ENCODE peak calls at places on chromosomes 3 and 15, in five cellular contexts. D is HepG2, S is endothelial cell of umbilical vein, F is IMR-90, E is ovary. N is an unnamed sample.

GRCh38 chr3:119276657-119277056 is 17.5 kb upstream of the ARHGAP31 start:
- DNase-seq in D (no peak), S (no peak), F (no peak), E (no peak), N (no peak)

GRCh38 chr15:39413558-39413957 is 167.3 kb upstream of the THBS1 start:
- DNase-seq in D (no peak), S (no peak), F (peak; percentile 35), E (no peak), N (no peak)

GRCh38 chr15:72155021-72155621 is 36.9 kb downstream of the SENP8 start:
- DNase-seq in D (no peak), S (peak; percentile 62), F (peak; percentile 6), E (peak; percentile 64), N (peak; percentile 63)

GRCh38 chr3:148605551-148605950 is 92.2 kb upstream of the AGTR1 start:
- DNase-seq in D (no peak), S (no peak), F (no peak), E (no peak), N (no peak)

GRCh38 chr15:75352186-75352585 is 5.3 kb downstream of the NEIL1 start:
- DNase-seq in D (no peak), S (no peak), F (no peak), E (peak; percentile 13), N (no peak)

GRCh38 chr15:39145854-39146253 is 435.0 kb upstream of the THBS1 start:
- DNase-seq in D (no peak), S (peak; percentile 43), F (peak; percentile 44), E (no peak), N (no peak)

GRCh38 chr3:151227438-151228290 is 24.6 kb upstream of the GPR171 start:
- DNase-seq in D (peak; percentile 67), S (peak; percentile 79), F (peak; percentile 90), E (peak; percentile 72), N (peak; percentile 60)

GRCh38 chr3:124700880-124701684 is 29.2 kb upstream of the UMPS start:
- DNase-seq in D (peak; percentile 99), S (no peak), F (peak; percentile 37), E (no peak), N (no peak)

GRCh38 chr3:159828542-159828943 is 160.1 kb upstream of the IL12A start:
- DNase-seq in D (peak; percentile 3), S (peak; percentile 80), F (peak; percentile 68), E (no peak), N (no peak)

GRCh38 chr3:101501783-101502182 is 11.2 kb downstream of the SENP7 start:
- DNase-seq in D (no peak), S (no peak), F (no peak), E (no peak), N (no peak)

GRCh38 chr15:68816795-68817303 is 3.8 kb downstream of the ANP32A start:
- DNase-seq in D (peak; percentile 70), S (peak; percentile 33), F (no peak), E (no peak), N (no peak)

GRCh38 chr3:98784666-98785600 is 21.8 kb downstream of the ST3GAL6 start:
- DNase-seq in D (peak; percentile 44), S (peak; percentile 40), F (peak; percentile 94), E (no peak), N (no peak)

GRCh38 chr3:11690863-11691833 is 47.4 kb upstream of the VGLL4 start:
- DNase-seq in D (peak; percentile 4), S (peak; percentile 21), F (peak; percentile 50), E (no peak), N (no peak)

GRCh38 chr15:73856458-73857192 is 16.7 kb upstream of the TBC1D21 start:
- DNase-seq in D (no peak), S (no peak), F (no peak), E (no peak), N (no peak)

GRCh38 chr3:40363681-40364080 is 23.3 kb upstream of the ENTPD3 start:
- DNase-seq in D (no peak), S (no peak), F (no peak), E (no peak), N (no peak)

GRCh38 chr3:13519392-13519791 is 29.5 kb upstream of the FBLN2 start:
- DNase-seq in D (no peak), S (no peak), F (no peak), E (no peak), N (peak; percentile 15)

GRCh38 chr3:185152433-185153169 is at the start of gene C3orf70:
- DNase-seq in D (no peak), S (peak; percentile 40), F (peak; percentile 44), E (peak; percentile 78), N (peak; percentile 71)
- TF ChIP-seq POLR2A in D (no peak), S (no peak), F (no peak), E (peak; percentile 10), N (no peak)

GRCh38 chr15:29034593-29035364 is 149.0 kb downstream of the APBA2 start:
- DNase-seq in D (no peak), S (no peak), F (no peak), E (no peak), N (no peak)
- TF ChIP-seq CTCF in D (no peak), S (no peak), F (no peak), E (no peak), N (no peak)

GRCh38 chr3:69013256-69014021 is at the start of gene EOGT:
- DNase-seq in D (peak; percentile 75), S (peak; percentile 93), F (peak; percentile 82), E (peak; percentile 92), N (peak; percentile 91)
- TF ChIP-seq POLR2A in D (peak; percentile 81), S (peak; percentile 94), F (peak; percentile 90), E (peak; percentile 60), N (peak; percentile 52)

DNA sequence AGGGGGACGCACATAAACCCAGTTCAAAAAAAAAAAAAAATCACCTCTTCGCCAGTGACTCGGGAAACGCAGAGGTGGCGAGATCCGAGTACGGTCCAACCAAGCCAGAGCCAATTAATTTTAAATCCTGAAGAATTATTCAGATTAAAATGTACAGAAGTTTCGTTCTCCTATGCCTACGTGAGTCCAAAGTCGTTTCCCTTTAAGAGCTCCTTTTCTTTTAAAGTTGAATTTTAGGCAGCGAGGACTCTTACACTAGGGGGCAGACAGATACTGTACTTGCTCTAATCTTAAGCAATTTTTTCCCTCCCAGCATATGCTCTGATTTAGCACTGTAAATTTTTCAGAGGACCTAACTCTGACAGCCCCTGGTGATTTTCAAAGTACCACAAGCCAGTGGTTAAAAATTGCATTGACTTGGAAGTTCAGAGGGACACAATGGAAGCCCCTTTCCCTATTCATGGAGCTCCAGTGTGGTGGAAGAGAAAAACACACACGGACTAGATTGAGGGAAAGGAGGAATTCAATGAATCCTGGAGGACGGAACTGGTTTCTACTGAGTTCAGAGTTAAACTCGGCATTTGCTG is 3.3 kb upstream of the NR2F2 start:
- DNase-seq in D (peak; percentile 81), S (peak; percentile 94), F (peak; percentile 93), E (no peak), N (no peak)
- TF ChIP-seq CTCF in D (peak; percentile 78), S (peak; percentile 60), F (peak; percentile 78), E (peak; percentile 85), N (peak; percentile 58)

DNA sequence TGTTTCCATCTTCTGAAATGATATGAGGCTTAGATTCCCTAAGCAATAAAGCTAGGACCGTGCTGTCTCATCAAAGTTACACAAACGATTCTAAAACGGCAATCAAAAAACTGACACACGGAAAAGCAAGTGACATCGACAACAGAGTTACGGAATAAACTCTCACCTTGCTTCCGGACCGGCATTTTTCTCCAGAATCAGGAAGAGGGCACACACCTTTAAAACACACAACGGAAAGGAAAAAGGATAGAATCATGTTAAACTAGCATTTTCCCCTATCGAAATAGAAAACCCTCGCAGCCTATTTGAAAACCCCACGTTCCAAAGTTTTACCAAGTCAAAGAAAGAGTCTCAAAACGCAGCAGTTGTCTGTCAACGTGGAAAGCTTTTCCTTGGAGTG is 1.4 kb downstream of the DLG1 start:
- DNase-seq in D (no peak), S (peak; percentile 14), F (no peak), E (no peak), N (no peak)
- TF ChIP-seq POLR2A in D (no peak), S (no peak), F (no peak), E (no peak), N (no peak)

DNA sequence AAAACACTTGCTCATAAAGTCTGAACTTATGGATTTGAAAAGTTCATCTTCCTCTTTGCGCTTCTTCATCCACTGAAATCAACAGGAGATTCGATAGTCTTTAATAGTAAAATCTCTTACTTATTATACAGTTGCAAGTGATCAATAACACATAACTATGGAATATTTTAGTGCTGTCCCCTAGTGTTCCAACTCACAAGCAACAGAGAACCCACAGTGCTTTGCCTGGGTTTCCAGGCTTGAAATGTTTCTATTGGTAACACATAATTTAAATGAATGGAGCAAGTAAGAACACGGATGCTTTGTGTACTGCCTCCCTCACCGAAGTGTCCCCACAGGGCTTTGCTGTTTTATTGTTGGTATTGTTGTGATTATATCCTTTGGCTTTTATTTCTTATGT is 93.5 kb downstream of the WDR72 start:
- DNase-seq in D (peak; percentile 18), S (peak; percentile 5), F (no peak), E (no peak), N (no peak)
- TF ChIP-seq CTCF in D (peak; percentile 60), S (no peak), F (no peak), E (no peak), N (no peak)

GRCh38 chr3:49007068-49007770 is at the start of gene WDR6:
- DNase-seq in D (peak; percentile 95), S (peak; percentile 98), F (peak; percentile 97), E (peak; percentile 98), N (peak; percentile 96)
- TF ChIP-seq POLR2A in D (peak; percentile 90), S (peak; percentile 89), F (peak; percentile 90), E (peak; percentile 62), N (peak; percentile 77)

DNA sequence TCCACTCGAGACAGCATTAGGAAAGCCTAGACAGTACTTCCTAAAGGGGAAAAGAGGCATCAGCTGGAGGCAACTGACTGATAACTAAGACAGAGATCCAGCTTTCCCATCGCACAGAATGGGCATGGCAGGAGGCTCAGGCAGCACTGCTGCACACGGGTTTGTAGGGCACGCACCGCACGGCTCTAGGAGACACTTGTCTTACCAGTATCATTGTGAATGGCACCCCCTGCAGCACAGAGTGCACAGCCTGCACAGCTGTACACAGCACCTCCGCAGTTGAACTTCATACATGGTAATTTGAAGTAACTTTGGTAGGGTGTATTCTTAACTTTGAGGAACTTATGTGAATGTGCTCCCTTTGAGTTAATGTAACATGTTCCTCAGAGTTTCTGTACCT is 281.6 kb downstream of the PLCL2 start:
- DNase-seq in D (no peak), S (no peak), F (no peak), E (no peak), N (no peak)
- TF ChIP-seq CTCF in D (no peak), S (no peak), F (no peak), E (no peak), N (peak; percentile 22)